ENCODE peak calls at places on chromosomes 6 and 20, in ten cellular contexts. One of them, this sample, is unnamed.

GRCh38 chr6:62283828-62284411 is 2.1 kb downstream of the KHDRBS2 start:
- DNase-seq in pancreas: no peak
- DNase-seq in breast epithelium: no peak
- DNase-seq in right lobe of liver: no peak
- DNase-seq in neural progenitor cell: peak
- DNase-seq in SK-N-SH: peak
- DNase-seq in SK-N-MC: peak
- DNase-seq in Panc1: peak
- DNase-seq in IMR-90: peak
- DNase-seq in heart right ventricle: no peak
- DNase-seq in this sample: no peak

GRCh38 chr6:105740946-105741605 is 338.2 kb upstream of the PREP start:
- DNase-seq in pancreas: no peak
- DNase-seq in breast epithelium: no peak
- DNase-seq in right lobe of liver: no peak
- DNase-seq in neural progenitor cell: no peak
- DNase-seq in SK-N-SH: no peak
- DNase-seq in SK-N-MC: no peak
- DNase-seq in Panc1: no peak
- DNase-seq in IMR-90: peak
- DNase-seq in heart right ventricle: no peak
- DNase-seq in this sample: no peak

GRCh38 chr20:11128131-11128831 is 454.5 kb upstream of the JAG1 start:
- DNase-seq in pancreas: no peak
- DNase-seq in breast epithelium: no peak
- DNase-seq in right lobe of liver: no peak
- DNase-seq in neural progenitor cell: no peak
- DNase-seq in SK-N-SH: no peak
- DNase-seq in SK-N-MC: no peak
- DNase-seq in Panc1: no peak
- DNase-seq in IMR-90: peak
- DNase-seq in heart right ventricle: no peak
- DNase-seq in this sample: no peak

GRCh38 chr20:4613184-4613583 is 108.5 kb upstream of the PRND start:
- DNase-seq in pancreas: no peak
- DNase-seq in breast epithelium: peak
- DNase-seq in right lobe of liver: no peak
- DNase-seq in neural progenitor cell: no peak
- DNase-seq in SK-N-SH: no peak
- DNase-seq in SK-N-MC: no peak
- DNase-seq in Panc1: no peak
- DNase-seq in IMR-90: no peak
- DNase-seq in heart right ventricle: no peak
- DNase-seq in this sample: no peak

GRCh38 chr20:53149184-53149651 is 177.1 kb downstream of the TSHZ2 start:
- DNase-seq in pancreas: no peak
- DNase-seq in breast epithelium: no peak
- DNase-seq in right lobe of liver: no peak
- DNase-seq in neural progenitor cell: no peak
- DNase-seq in SK-N-SH: no peak
- DNase-seq in SK-N-MC: no peak
- DNase-seq in Panc1: no peak
- DNase-seq in IMR-90: no peak
- DNase-seq in heart right ventricle: no peak
- DNase-seq in this sample: no peak

GRCh38 chr6:133456439-133456838 is 215.3 kb downstream of the EYA4 start:
- DNase-seq in pancreas: no peak
- DNase-seq in breast epithelium: no peak
- DNase-seq in right lobe of liver: no peak
- DNase-seq in neural progenitor cell: peak
- DNase-seq in SK-N-SH: no peak
- DNase-seq in SK-N-MC: no peak
- DNase-seq in Panc1: no peak
- DNase-seq in IMR-90: no peak
- DNase-seq in heart right ventricle: no peak
- DNase-seq in this sample: no peak

GRCh38 chr20:62254021-62254724 is 15.9 kb downstream of the OSBPL2 start:
- DNase-seq in pancreas: no peak
- DNase-seq in breast epithelium: no peak
- DNase-seq in right lobe of liver: no peak
- DNase-seq in neural progenitor cell: peak
- DNase-seq in SK-N-SH: no peak
- DNase-seq in SK-N-MC: no peak
- DNase-seq in Panc1: no peak
- DNase-seq in IMR-90: no peak
- DNase-seq in heart right ventricle: no peak
- DNase-seq in this sample: no peak

GRCh38 chr6:11500008-11500407 is 37.5 kb upstream of the TMEM170B start:
- DNase-seq in pancreas: no peak
- DNase-seq in breast epithelium: no peak
- DNase-seq in right lobe of liver: no peak
- DNase-seq in neural progenitor cell: no peak
- DNase-seq in SK-N-SH: no peak
- DNase-seq in SK-N-MC: no peak
- DNase-seq in Panc1: no peak
- DNase-seq in IMR-90: peak
- DNase-seq in heart right ventricle: no peak
- DNase-seq in this sample: no peak

GRCh38 chr6:75268988-75269354 is 15.6 kb downstream of the TMEM30A start:
- DNase-seq in pancreas: no peak
- DNase-seq in breast epithelium: no peak
- DNase-seq in right lobe of liver: no peak
- DNase-seq in neural progenitor cell: no peak
- DNase-seq in SK-N-SH: no peak
- DNase-seq in SK-N-MC: no peak
- DNase-seq in Panc1: no peak
- DNase-seq in IMR-90: no peak
- DNase-seq in heart right ventricle: no peak
- DNase-seq in this sample: no peak

GRCh38 chr6:17300637-17301036 is 19.5 kb downstream of the RBM24 start:
- DNase-seq in pancreas: no peak
- DNase-seq in breast epithelium: no peak
- DNase-seq in right lobe of liver: no peak
- DNase-seq in neural progenitor cell: no peak
- DNase-seq in SK-N-SH: no peak
- DNase-seq in SK-N-MC: no peak
- DNase-seq in Panc1: no peak
- DNase-seq in IMR-90: no peak
- DNase-seq in heart right ventricle: no peak
- DNase-seq in this sample: no peak

GRCh38 chr20:3710703-3711417 is 1.5 kb downstream of the SIGLEC1 start:
- DNase-seq in pancreas: peak
- DNase-seq in breast epithelium: no peak
- DNase-seq in right lobe of liver: peak
- DNase-seq in neural progenitor cell: peak
- DNase-seq in SK-N-SH: peak
- DNase-seq in SK-N-MC: no peak
- DNase-seq in Panc1: no peak
- DNase-seq in IMR-90: peak
- DNase-seq in heart right ventricle: peak
- DNase-seq in this sample: no peak

GRCh38 chr20:2133318-2134183 is 31.9 kb downstream of the STK35 start:
- DNase-seq in pancreas: no peak
- DNase-seq in breast epithelium: no peak
- DNase-seq in right lobe of liver: no peak
- DNase-seq in neural progenitor cell: peak
- DNase-seq in SK-N-SH: no peak
- DNase-seq in SK-N-MC: no peak
- DNase-seq in Panc1: no peak
- DNase-seq in IMR-90: peak
- DNase-seq in heart right ventricle: no peak
- DNase-seq in this sample: no peak

GRCh38 chr6:68880050-68880449 is 245.0 kb downstream of the ADGRB3 start:
- DNase-seq in pancreas: no peak
- DNase-seq in breast epithelium: no peak
- DNase-seq in right lobe of liver: no peak
- DNase-seq in neural progenitor cell: no peak
- DNase-seq in SK-N-SH: peak
- DNase-seq in SK-N-MC: no peak
- DNase-seq in Panc1: no peak
- DNase-seq in IMR-90: no peak
- DNase-seq in heart right ventricle: no peak
- DNase-seq in this sample: no peak
- H3K27ac ChIP-seq in pancreas: no peak
- H3K27ac ChIP-seq in breast epithelium: no peak
- H3K27ac ChIP-seq in right lobe of liver: no peak
- H3K27ac ChIP-seq in neural progenitor cell: no peak
- H3K27ac ChIP-seq in SK-N-SH: no peak
- H3K27ac ChIP-seq in SK-N-MC: no peak
- H3K27ac ChIP-seq in Panc1: no peak
- H3K27ac ChIP-seq in IMR-90: no peak
- H3K27ac ChIP-seq in heart right ventricle: no peak
- H3K27ac ChIP-seq in this sample: no peak

DNA sequence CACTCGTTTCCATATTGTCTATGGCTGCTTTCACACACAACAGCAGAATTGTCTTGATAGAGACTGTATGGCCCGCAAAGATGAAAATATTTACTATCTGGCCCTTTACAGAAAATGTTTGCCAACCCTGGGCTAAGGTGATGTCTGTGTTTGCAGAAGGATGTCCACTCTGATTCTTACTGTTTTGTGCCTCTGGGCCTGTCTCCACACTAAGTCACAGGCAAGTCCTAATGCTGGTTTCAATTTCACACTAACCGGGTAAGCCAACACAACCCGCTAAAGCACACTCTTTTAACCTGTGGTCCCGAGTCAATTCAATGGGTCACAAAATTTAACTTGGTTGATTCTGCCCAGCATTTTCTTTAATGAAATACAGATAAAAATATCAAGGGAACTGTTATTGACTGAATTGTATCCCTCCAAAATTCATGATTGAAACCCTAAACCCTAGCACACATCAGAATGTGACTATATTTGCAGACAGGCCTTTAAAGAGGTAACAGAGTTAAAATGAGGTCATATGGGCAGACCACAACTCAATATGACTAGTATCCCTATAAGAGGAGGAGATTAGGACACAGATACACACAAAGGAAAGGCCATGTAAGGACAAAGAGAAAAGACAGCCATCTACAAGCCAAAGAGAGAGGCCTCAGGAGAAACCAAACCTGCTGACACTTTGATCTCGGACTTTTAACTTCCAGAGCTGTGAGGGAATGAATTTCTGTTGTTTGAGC is 78.4 kb downstream of the FYN start:
- DNase-seq in pancreas: no peak
- DNase-seq in breast epithelium: no peak
- DNase-seq in right lobe of liver: no peak
- DNase-seq in neural progenitor cell: no peak
- DNase-seq in SK-N-SH: no peak
- DNase-seq in SK-N-MC: no peak
- DNase-seq in Panc1: no peak
- DNase-seq in IMR-90: no peak
- DNase-seq in heart right ventricle: no peak
- DNase-seq in this sample: no peak
- H3K4me3 ChIP-seq in pancreas: no peak
- H3K4me3 ChIP-seq in breast epithelium: no peak
- H3K4me3 ChIP-seq in right lobe of liver: no peak
- H3K4me3 ChIP-seq in neural progenitor cell: no peak
- H3K4me3 ChIP-seq in SK-N-SH: no peak
- H3K4me3 ChIP-seq in SK-N-MC: no peak
- H3K4me3 ChIP-seq in Panc1: no peak
- H3K4me3 ChIP-seq in IMR-90: no peak
- H3K4me3 ChIP-seq in heart right ventricle: no peak
- H3K4me3 ChIP-seq in this sample: no peak

GRCh38 chr6:5087389-5087788 is 2.2 kb downstream of the PPP1R3G start:
- DNase-seq in pancreas: no peak
- DNase-seq in breast epithelium: no peak
- DNase-seq in right lobe of liver: peak
- DNase-seq in neural progenitor cell: peak
- DNase-seq in SK-N-SH: no peak
- DNase-seq in SK-N-MC: no peak
- DNase-seq in Panc1: no peak
- DNase-seq in IMR-90: no peak
- DNase-seq in heart right ventricle: peak
- DNase-seq in this sample: no peak

GRCh38 chr6:5086294-5086890 is 1.3 kb downstream of the PPP1R3G start:
- DNase-seq in pancreas: no peak
- DNase-seq in breast epithelium: no peak
- DNase-seq in right lobe of liver: no peak
- DNase-seq in neural progenitor cell: peak
- DNase-seq in SK-N-SH: no peak
- DNase-seq in SK-N-MC: no peak
- DNase-seq in Panc1: no peak
- DNase-seq in IMR-90: no peak
- DNase-seq in heart right ventricle: no peak
- DNase-seq in this sample: no peak

GRCh38 chr6:5084192-5084786 is 852 bp upstream of the PPP1R3G start:
- DNase-seq in pancreas: no peak
- DNase-seq in breast epithelium: no peak
- DNase-seq in right lobe of liver: peak
- DNase-seq in neural progenitor cell: peak
- DNase-seq in SK-N-SH: peak
- DNase-seq in SK-N-MC: no peak
- DNase-seq in Panc1: no peak
- DNase-seq in IMR-90: no peak
- DNase-seq in heart right ventricle: peak
- DNase-seq in this sample: no peak

GRCh38 chr6:5084787-5085637 is at the start of gene PPP1R3G:
- DNase-seq in pancreas: no peak
- DNase-seq in breast epithelium: no peak
- DNase-seq in right lobe of liver: peak
- DNase-seq in neural progenitor cell: peak
- DNase-seq in SK-N-SH: peak
- DNase-seq in SK-N-MC: no peak
- DNase-seq in Panc1: no peak
- DNase-seq in IMR-90: peak
- DNase-seq in heart right ventricle: peak
- DNase-seq in this sample: no peak

DNA sequence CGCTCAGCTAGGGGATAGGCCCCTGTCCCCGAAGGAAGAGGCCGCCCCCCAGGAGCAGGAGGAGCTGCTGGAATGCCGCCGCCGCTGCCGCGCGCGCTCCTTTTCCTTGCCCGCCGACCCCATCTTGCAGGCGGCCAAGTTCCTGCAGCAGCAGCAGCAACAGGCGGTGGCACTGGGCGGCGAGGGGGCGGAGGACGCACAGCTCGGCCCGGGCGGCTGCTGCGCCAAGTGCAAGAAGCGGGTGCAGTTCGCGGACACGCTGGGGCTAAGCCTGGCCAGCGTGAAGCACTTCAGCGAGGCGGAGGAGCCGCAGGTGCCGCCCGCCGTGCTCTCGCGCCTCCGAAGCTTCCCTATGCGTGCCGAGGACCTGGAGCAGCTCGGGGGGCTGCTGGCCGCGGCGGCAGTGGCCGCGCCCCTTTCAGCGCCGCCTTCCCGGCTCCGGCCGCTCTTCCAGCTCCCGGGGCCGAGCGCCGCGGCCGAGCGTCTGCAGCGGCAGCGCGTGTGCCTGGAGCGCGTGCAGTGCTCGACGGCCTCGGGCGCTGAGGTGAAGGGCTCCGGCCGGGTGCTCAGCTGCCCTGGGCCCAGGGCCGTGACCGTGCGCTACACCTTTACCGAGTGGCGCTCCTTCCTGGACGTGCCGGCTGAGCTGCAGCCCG is 625 bp downstream of the PPP1R3G start:
- DNase-seq in pancreas: no peak
- DNase-seq in breast epithelium: no peak
- DNase-seq in right lobe of liver: peak
- DNase-seq in neural progenitor cell: peak
- DNase-seq in SK-N-SH: peak
- DNase-seq in SK-N-MC: no peak
- DNase-seq in Panc1: no peak
- DNase-seq in IMR-90: peak
- DNase-seq in heart right ventricle: peak
- DNase-seq in this sample: no peak
- H3K27ac ChIP-seq in pancreas: no peak
- H3K27ac ChIP-seq in breast epithelium: peak
- H3K27ac ChIP-seq in right lobe of liver: peak
- H3K27ac ChIP-seq in neural progenitor cell: no peak
- H3K27ac ChIP-seq in SK-N-SH: no peak
- H3K27ac ChIP-seq in SK-N-MC: no peak
- H3K27ac ChIP-seq in Panc1: no peak
- H3K27ac ChIP-seq in IMR-90: peak
- H3K27ac ChIP-seq in heart right ventricle: peak
- H3K27ac ChIP-seq in this sample: peak

GRCh38 chr20:47748069-47748468 is 37.2 kb downstream of the SULF2 start:
- DNase-seq in pancreas: no peak
- DNase-seq in breast epithelium: no peak
- DNase-seq in right lobe of liver: no peak
- DNase-seq in neural progenitor cell: no peak
- DNase-seq in SK-N-SH: no peak
- DNase-seq in SK-N-MC: no peak
- DNase-seq in Panc1: no peak
- DNase-seq in IMR-90: no peak
- DNase-seq in heart right ventricle: no peak
- DNase-seq in this sample: no peak
- H3K4me3 ChIP-seq in pancreas: no peak
- H3K4me3 ChIP-seq in breast epithelium: no peak
- H3K4me3 ChIP-seq in right lobe of liver: no peak
- H3K4me3 ChIP-seq in neural progenitor cell: no peak
- H3K4me3 ChIP-seq in SK-N-SH: no peak
- H3K4me3 ChIP-seq in SK-N-MC: no peak
- H3K4me3 ChIP-seq in Panc1: no peak
- H3K4me3 ChIP-seq in IMR-90: no peak
- H3K4me3 ChIP-seq in heart right ventricle: no peak
- H3K4me3 ChIP-seq in this sample: no peak

This sample was measured in coronary artery.